ENCODE peak calls at places on chromosomes 1 and 21, in seven cellular contexts. U is kidney glomerular epithelial cell; S is small intestine; Q is activated naive CD4-positive, alpha-beta T cell; Z is heart left ventricle; E is T-helper 17 cell; J is AG04449. M is an unnamed sample.

GRCh38 chr21:32437729-32438128 is 25.2 kb downstream of the EVA1C start:
- DNase-seq in U (no peak), S (no peak), Q (no peak), Z (no peak), E (no peak), J (no peak), M (no peak)

GRCh38 chr1:34742667-34743270 is 12.1 kb upstream of the GJB5 start:
- DNase-seq in U (peak; percentile 67), S (peak; percentile 83), Q (peak; percentile 67), Z (peak; percentile 86), E (peak; percentile 53), J (no peak), M (peak; percentile 91)

GRCh38 chr1:28115267-28115666 is 26.9 kb upstream of the EYA3 start:
- DNase-seq in U (no peak), S (no peak), Q (no peak), Z (no peak), E (no peak), J (no peak), M (peak; percentile 39)

GRCh38 chr1:33612877-33613487 is 140.5 kb downstream of the ZSCAN20 start:
- DNase-seq in U (peak; percentile 69), S (peak; percentile 67), Q (no peak), Z (no peak), E (no peak), J (no peak), M (no peak)

GRCh38 chr1:28249013-28249870 is 10.1 kb upstream of the SESN2 start:
- DNase-seq in U (peak; percentile 87), S (peak; percentile 50), Q (no peak), Z (peak; percentile 77), E (no peak), J (no peak), M (no peak)

GRCh38 chr1:232143315-232143886 is 486.5 kb downstream of the SIPA1L2 start:
- DNase-seq in U (no peak), S (no peak), Q (no peak), Z (no peak), E (no peak), J (no peak), M (no peak)

GRCh38 chr1:29249170-29249691 is 12.9 kb downstream of the PTPRU start:
- DNase-seq in U (no peak), S (no peak), Q (no peak), Z (no peak), E (no peak), J (no peak), M (no peak)

GRCh38 chr1:40594187-40594531 is 62.7 kb downstream of the ZNF684 start:
- DNase-seq in U (no peak), S (no peak), Q (no peak), Z (no peak), E (no peak), J (no peak), M (no peak)

GRCh38 chr1:202630541-202630940 is 79.7 kb downstream of the SYT2 start:
- DNase-seq in U (no peak), S (no peak), Q (no peak), Z (no peak), E (no peak), J (no peak), M (no peak)

GRCh38 chr1:59699227-59699847 is 115.4 kb upstream of the HOOK1 start:
- DNase-seq in U (peak; percentile 67), S (peak; percentile 61), Q (no peak), Z (no peak), E (no peak), J (no peak), M (no peak)

GRCh38 chr21:17371470-17371869 is 141.4 kb upstream of the CXADR start:
- DNase-seq in U (peak; percentile 88), S (no peak), Q (no peak), Z (no peak), E (no peak), J (no peak), M (no peak)

GRCh38 chr1:9121891-9122409 is 7.0 kb downstream of the GPR157 start:
- DNase-seq in U (no peak), S (no peak), Q (no peak), Z (no peak), E (peak; percentile 15), J (no peak), M (peak; percentile 57)

GRCh38 chr1:204341380-204341779 is 18.3 kb downstream of the PLEKHA6 start:
- DNase-seq in U (no peak), S (peak; percentile 88), Q (no peak), Z (no peak), E (no peak), J (peak; percentile 33), M (no peak)

GRCh38 chr1:11740258-11741192 is 4.6 kb downstream of the AGTRAP start:
- DNase-seq in U (no peak), S (no peak), Q (no peak), Z (no peak), E (no peak), J (no peak), M (peak; percentile 64)

GRCh38 chr1:218367118-218367517 is 22.0 kb downstream of the TGFB2 start:
- DNase-seq in U (peak; percentile 85), S (no peak), Q (no peak), Z (no peak), E (no peak), J (no peak), M (no peak)

GRCh38 chr1:65429806-65430205 is 9.3 kb downstream of the LEPR start:
- DNase-seq in U (peak; percentile 92), S (no peak), Q (no peak), Z (no peak), E (no peak), J (no peak), M (no peak)

GRCh38 chr1:216892581-216892980 is 169.4 kb upstream of the ESRRG start:
- DNase-seq in U (no peak), S (peak; percentile 57), Q (no peak), Z (no peak), E (no peak), J (no peak), M (no peak)

GRCh38 chr1:206001476-206001888 is 1.7 kb downstream of the RAB7B start:
- DNase-seq in U (peak; percentile 88), S (no peak), Q (no peak), Z (no peak), E (no peak), J (peak; percentile 80), M (no peak)

GRCh38 chr1:169044971-169045370 is 61.5 kb upstream of the ATP1B1 start:
- DNase-seq in U (no peak), S (no peak), Q (no peak), Z (no peak), E (no peak), J (no peak), M (peak; percentile 31)

GRCh38 chr21:14687277-14687642 is 141.1 kb upstream of the SAMSN1 start:
- DNase-seq in U (no peak), S (no peak), Q (no peak), Z (no peak), E (no peak), J (no peak), M (no peak)

GRCh38 chr21:34926784-34927548 is 122.1 kb downstream of the RUNX1 start:
- DNase-seq in U (peak; percentile 6), S (peak; percentile 91), Q (no peak), Z (no peak), E (no peak), J (no peak), M (no peak)

GRCh38 chr1:9281907-9282306 is 10.8 kb upstream of the SPSB1 start:
- DNase-seq in U (no peak), S (no peak), Q (no peak), Z (peak; percentile 42), E (no peak), J (no peak), M (no peak)

GRCh38 chr1:200035397-200035955 is 8.0 kb downstream of the NR5A2 start:
- DNase-seq in U (no peak), S (no peak), Q (no peak), Z (no peak), E (no peak), J (no peak), M (no peak)

GRCh38 chr1:226920446-226920894 is 19.6 kb upstream of the COQ8A start:
- DNase-seq in U (no peak), S (no peak), Q (no peak), Z (peak; percentile 80), E (no peak), J (no peak), M (no peak)

GRCh38 chr1:36458910-36459309 is 5.3 kb downstream of the MRPS15 start:
- DNase-seq in U (no peak), S (no peak), Q (no peak), Z (no peak), E (no peak), J (no peak), M (no peak)

GRCh38 chr1:110714419-110715107 is 39.8 kb upstream of the KCNA3 start:
- DNase-seq in U (no peak), S (no peak), Q (no peak), Z (no peak), E (no peak), J (no peak), M (no peak)

GRCh38 chr1:160672789-160673695 is 26.2 kb upstream of the SLAMF1 start:
- DNase-seq in U (no peak), S (no peak), Q (no peak), Z (no peak), E (no peak), J (no peak), M (no peak)

GRCh38 chr21:45637883-45638282 is 5.6 kb upstream of the PCBP3 start:
- DNase-seq in U (no peak), S (no peak), Q (no peak), Z (no peak), E (no peak), J (no peak), M (no peak)

GRCh38 chr1:210144736-210145135 is 87.9 kb upstream of the SERTAD4 start:
- DNase-seq in U (no peak), S (no peak), Q (no peak), Z (no peak), E (no peak), J (no peak), M (no peak)